ENCODE peak calls at places on chromosomes 3 and 15, in eight cellular contexts. Y, K, V, N, R, P, C and G are unnamed samples.

GRCh38 chr3:126818696-126819095 is 114.7 kb downstream of the CHCHD6 start:
- DNase-seq in N (no peak), Y (no peak), R (no peak), C (no peak), V (no peak), K (no peak), P (no peak), G (no peak)

GRCh38 chr3:36871379-36872126 is 73.3 kb downstream of the TRANK1 start:
- DNase-seq in P (no peak), N (no peak), Y (no peak), K (no peak), R (no peak), C (no peak), V (no peak), G (no peak)

GRCh38 chr3:123706871-123707270 is 122.0 kb upstream of the HACD2 start:
- DNase-seq in P (no peak), K (no peak), Y (no peak), N (no peak), V (peak), R (peak), C (no peak), G (no peak)

GRCh38 chr3:139123377-139124095 is 78.8 kb upstream of the PRR23C start:
- DNase-seq in N (no peak), R (no peak), C (no peak), P (no peak), K (no peak), V (no peak), Y (no peak), G (no peak)

GRCh38 chr3:58350627-58351013 is 17.9 kb downstream of the PXK start:
- DNase-seq in R (peak), K (no peak), V (no peak), P (no peak), N (no peak), C (no peak), Y (no peak), G (no peak)

GRCh38 chr3:160671231-160671630 is 5.7 kb upstream of the ARL14 start:
- DNase-seq in V (no peak), R (no peak), N (no peak), P (no peak), C (no peak), K (no peak), Y (no peak), G (no peak)

GRCh38 chr15:74821091-74821789 is 5.2 kb upstream of the CPLX3 start:
- DNase-seq in K (no peak), P (no peak), R (no peak), C (no peak), V (no peak), N (no peak), Y (no peak), G (no peak)

GRCh38 chr15:64152507-64153387 is 1.2 kb downstream of the SNX22 start:
- DNase-seq in N (peak), P (no peak), C (no peak), R (no peak), Y (no peak), V (no peak), K (peak), G (peak)

GRCh38 chr15:35753486-35753885 is 207.5 kb upstream of the DPH6 start:
- DNase-seq in Y (no peak), N (no peak), C (no peak), R (peak), V (no peak), K (no peak), P (no peak), G (no peak)

GRCh38 chr3:27577504-27577903 is 93.3 kb upstream of the SLC4A7 start:
- DNase-seq in R (no peak), P (no peak), C (no peak), V (no peak), Y (no peak), N (no peak), K (no peak), G (no peak)

GRCh38 chr15:44882499-44882968 is 74.0 kb upstream of the TERB2 start:
- DNase-seq in C (no peak), V (no peak), K (no peak), Y (no peak), P (no peak), R (no peak), N (peak), G (no peak)

GRCh38 chr3:49492969-49493368 is 22.9 kb downstream of the DAG1 start:
- DNase-seq in Y (no peak), P (no peak), R (peak), K (no peak), N (no peak), C (no peak), V (no peak), G (no peak)

GRCh38 chr3:115448856-115449255 is 174.5 kb upstream of the GAP43 start:
- DNase-seq in K (no peak), Y (no peak), V (no peak), P (no peak), N (no peak), R (no peak), C (no peak), G (no peak)